ENCODE peak calls at places on chromosomes 4 and X, in five cellular contexts. B is PC-9, M is esophagus muscularis mucosa, D is tibial artery, T is heart left ventricle. U is an unnamed sample.

GRCh38 chrX:70998402-70999027 is 67.6 kb upstream of the SLC7A3 start:
- DNase-seq in B (peak), M (no peak), D (no peak), T (no peak), U (no peak)

GRCh38 chr4:142883433-142883832 is 37.3 kb upstream of the INPP4B start:
- DNase-seq in B (no peak), M (no peak), D (no peak), T (no peak), U (no peak)

GRCh38 chrX:56947695-56948094 is 47.6 kb downstream of the SPIN3 start:
- DNase-seq in B (peak), M (no peak), D (no peak), T (no peak), U (no peak)

GRCh38 chr4:119299221-119300071 is 22.5 kb downstream of the FABP2 start:
- DNase-seq in B (no peak), M (no peak), D (no peak), T (no peak), U (no peak)

GRCh38 chr4:157992038-157992706 is 180.7 kb downstream of the GASK1B start:
- DNase-seq in B (peak), M (no peak), D (no peak), T (no peak), U (no peak)

GRCh38 chr4:103928370-103928769 is 208.6 kb upstream of the TACR3 start:
- DNase-seq in B (no peak), M (no peak), D (no peak), T (no peak), U (no peak)

GRCh38 chrX:108186811-108187210 is 95.2 kb downstream of the ATG4A start:
- DNase-seq in B (peak), M (no peak), D (no peak), T (no peak), U (no peak)

GRCh38 chrX:1465261-1466231 is 12.8 kb upstream of the ASMTL start:
- DNase-seq in B (no peak), M (peak), D (peak), T (no peak), U (no peak)

GRCh38 chrX:136835761-136836160 is 44.8 kb downstream of the RBMX start:
- DNase-seq in B (no peak), M (no peak), D (no peak), T (no peak), U (no peak)

GRCh38 chrX:148501121-148502066 is 977 bp downstream of the AFF2 start:
- DNase-seq in B (no peak), M (no peak), D (no peak), T (no peak), U (no peak)

GRCh38 chr4:6788123-6788522 is 5.6 kb downstream of the KIAA0232 start:
- DNase-seq in B (no peak), M (peak), D (no peak), T (no peak), U (no peak)

GRCh38 chr4:118729287-118730286 is 44.4 kb downstream of the METTL14 start:
- DNase-seq in B (no peak), M (no peak), D (no peak), T (no peak), U (no peak)

GRCh38 chrX:15050395-15050794 is 177.2 kb downstream of the MOSPD2 start:
- DNase-seq in B (no peak), M (no peak), D (no peak), T (no peak), U (no peak)

GRCh38 chr4:175413561-175413960 is 398.5 kb downstream of the GPM6A start:
- DNase-seq in B (no peak), M (no peak), D (no peak), T (no peak), U (no peak)

GRCh38 chr4:13328591-13328990 is 155.5 kb downstream of the RAB28 start:
- DNase-seq in B (no peak), M (no peak), D (no peak), T (no peak), U (no peak)

GRCh38 chrX:115968436-115969252 is 201.9 kb upstream of the AGTR2 start:
- DNase-seq in B (peak), M (no peak), D (no peak), T (peak), U (peak)

GRCh38 chr4:4594531-4594930 is 52.7 kb upstream of the STX18 start:
- DNase-seq in B (no peak), M (no peak), D (no peak), T (no peak), U (no peak)

GRCh38 chrX:70806081-70806480 is 102.4 kb downstream of the TEX11 start:
- DNase-seq in B (no peak), M (no peak), D (no peak), T (no peak), U (no peak)

GRCh38 chrX:119228506-119229290 is 7.4 kb upstream of the PGRMC1 start:
- DNase-seq in B (peak), M (no peak), D (no peak), T (no peak), U (no peak)

GRCh38 chr4:176193898-176194297 is 1.5 kb downstream of the SPATA4 start:
- DNase-seq in B (no peak), M (no peak), D (no peak), T (no peak), U (no peak)

GRCh38 chr4:151692821-151693504 is 67.8 kb downstream of the GATB start:
- DNase-seq in B (no peak), M (no peak), D (no peak), T (no peak), U (no peak)

GRCh38 chrX:8808661-8809060 is 7.5 kb upstream of the FAM9A start:
- DNase-seq in B (no peak), M (no peak), D (no peak), T (no peak), U (no peak)

GRCh38 chrX:94492541-94492940 is 818.5 kb downstream of the FAM133A start:
- DNase-seq in B (no peak), M (no peak), D (no peak), T (no peak), U (no peak)

GRCh38 chr4:113996599-113997177 is 17.2 kb upstream of the ARSJ start:
- DNase-seq in B (no peak), M (no peak), D (no peak), T (no peak), U (no peak)

GRCh38 chrX:97609938-97610337 is 726.2 kb downstream of the RPA4 start:
- DNase-seq in B (no peak), M (no peak), D (no peak), T (no peak), U (no peak)

GRCh38 chrX:108795240-108795639 is 58.9 kb upstream of the IRS4 start:
- DNase-seq in B (no peak), M (no peak), D (no peak), T (no peak), U (no peak)

GRCh38 chr4:89469930-89470375 is 162.4 kb upstream of the GPRIN3 start:
- DNase-seq in B (no peak), M (no peak), D (no peak), T (no peak), U (no peak)

GRCh38 chr4:7070729-7071511 is 3.1 kb upstream of the GRPEL1 start:
- DNase-seq in B (peak), M (peak), D (peak), T (peak), U (peak)

GRCh38 chr4:101197350-101197749 is 150.0 kb downstream of the PPP3CA start:
- DNase-seq in B (no peak), M (no peak), D (no peak), T (no peak), U (no peak)

GRCh38 chr4:138405934-138406567 is 163.9 kb upstream of the SLC7A11 start:
- DNase-seq in B (no peak), M (no peak), D (no peak), T (no peak), U (no peak)

GRCh38 chr4:54660591-54660990 is 2.8 kb downstream of the KIT start:
- DNase-seq in B (no peak), M (no peak), D (no peak), T (no peak), U (no peak)

GRCh38 chr4:42302348-42302747 is 94.9 kb upstream of the SHISA3 start:
- DNase-seq in B (peak), M (no peak), D (no peak), T (no peak), U (no peak)

GRCh38 chrX:48761674-48762471 is at the start of gene GLOD5:
- DNase-seq in B (peak), M (no peak), D (no peak), T (no peak), U (no peak)

GRCh38 chrX:51420610-51421009 is 75.8 kb downstream of the NUDT11 start:
- DNase-seq in B (no peak), M (no peak), D (no peak), T (no peak), U (no peak)

GRCh38 chr4:1285790-1286553 is 3.7 kb upstream of the MAEA start:
- DNase-seq in B (no peak), M (no peak), D (no peak), T (no peak), U (no peak)

DNA sequence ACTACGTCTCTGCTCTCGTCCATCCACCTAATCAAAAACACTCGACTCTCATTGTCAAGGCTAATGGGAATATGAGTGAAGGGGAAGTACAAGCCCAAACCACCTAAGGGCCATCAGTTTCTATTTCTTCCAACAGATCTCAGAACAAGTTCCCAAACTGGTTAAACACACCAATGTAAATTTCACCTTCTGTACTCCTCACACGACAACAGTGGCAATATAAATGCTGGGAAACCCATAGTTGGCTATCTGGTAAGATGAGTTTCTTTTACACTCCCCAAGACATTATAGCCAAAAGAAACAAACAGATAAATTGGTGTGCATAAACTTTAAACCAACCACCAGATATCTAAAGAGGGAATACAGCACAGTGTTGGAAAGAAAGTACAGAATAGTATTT is 21.9 kb downstream of the ACSL1 start:
- DNase-seq in B (no peak), M (no peak), D (no peak), T (no peak), U (no peak)
- H3K27ac ChIP-seq in B (no peak), M (no peak), D (no peak), T (peak), U (no peak)

GRCh38 chrX:134177527-134177926 is 59.5 kb upstream of the CCDC160 start:
- DNase-seq in B (no peak), M (no peak), D (no peak), T (no peak), U (no peak)

GRCh38 chrX:134183665-134184064 is 53.3 kb upstream of the CCDC160 start:
- DNase-seq in B (no peak), M (no peak), D (no peak), T (no peak), U (no peak)

GRCh38 chrX:134184936-134185335 is 52.0 kb upstream of the CCDC160 start:
- DNase-seq in B (no peak), M (no peak), D (no peak), T (no peak), U (no peak)

GRCh38 chrX:134181261-134181660 is 55.7 kb upstream of the CCDC160 start:
- DNase-seq in B (no peak), M (no peak), D (no peak), T (no peak), U (no peak)

DNA sequence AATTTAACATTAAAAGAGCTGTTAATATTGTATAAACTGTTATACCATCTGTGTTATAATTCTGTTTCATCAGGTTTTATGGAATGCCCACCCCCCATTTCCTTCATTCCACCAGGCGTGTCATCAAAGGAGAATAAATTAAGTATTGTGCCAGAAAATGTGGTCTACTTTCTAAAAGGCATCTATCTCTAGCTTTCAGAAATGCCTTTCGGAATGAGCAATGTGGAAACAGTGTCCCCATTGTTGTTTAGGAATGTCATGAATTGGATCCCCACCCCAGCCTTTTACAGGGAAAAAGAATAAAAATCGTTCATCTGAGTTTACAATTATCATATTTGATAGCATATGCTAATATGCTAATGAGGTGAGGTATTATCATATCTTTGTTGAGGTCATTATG is 56.4 kb upstream of the CCDC160 start:
- DNase-seq in B (no peak), M (no peak), D (no peak), T (no peak), U (no peak)
- H3K27ac ChIP-seq in B (no peak), M (no peak), D (no peak), T (no peak), U (no peak)

GRCh38 chr4:122775039-122775438 is 42.5 kb downstream of the BBS12 start:
- DNase-seq in B (no peak), M (no peak), D (no peak), T (no peak), U (no peak)

GRCh38 chr4:122773021-122773420 is 40.5 kb downstream of the BBS12 start:
- DNase-seq in B (no peak), M (no peak), D (no peak), T (no peak), U (no peak)

GRCh38 chr4:122777846-122778501 is 45.5 kb downstream of the BBS12 start:
- DNase-seq in B (no peak), M (no peak), D (no peak), T (no peak), U (no peak)

GRCh38 chr4:122775987-122776836 is 43.7 kb downstream of the BBS12 start:
- DNase-seq in B (no peak), M (no peak), D (no peak), T (no peak), U (no peak)

GRCh38 chr4:122776916-122777315 is 44.4 kb downstream of the BBS12 start:
- DNase-seq in B (no peak), M (no peak), D (no peak), T (no peak), U (no peak)
- H3K27ac ChIP-seq in B (no peak), M (no peak), D (no peak), T (no peak), U (no peak)

GRCh38 chrX:23327104-23327503 is 7.5 kb upstream of the PTCHD1 start:
- DNase-seq in B (no peak), M (no peak), D (no peak), T (no peak), U (no peak)
- H3K27ac ChIP-seq in B (no peak), M (no peak), D (no peak), T (no peak), U (no peak)

GRCh38 chr4:185589067-185589844 is 53.9 kb upstream of the PDLIM3 start:
- DNase-seq in B (no peak), M (no peak), D (no peak), T (no peak), U (no peak)

GRCh38 chr4:185590982-185591381 is 55.7 kb upstream of the PDLIM3 start:
- DNase-seq in B (no peak), M (no peak), D (no peak), T (no peak), U (no peak)

GRCh38 chr4:185591679-185592141 is 56.4 kb upstream of the PDLIM3 start:
- DNase-seq in B (no peak), M (no peak), D (no peak), T (no peak), U (no peak)

GRCh38 chr4:185592845-185593488 is 57.7 kb upstream of the PDLIM3 start:
- DNase-seq in B (no peak), M (no peak), D (no peak), T (no peak), U (no peak)

DNA sequence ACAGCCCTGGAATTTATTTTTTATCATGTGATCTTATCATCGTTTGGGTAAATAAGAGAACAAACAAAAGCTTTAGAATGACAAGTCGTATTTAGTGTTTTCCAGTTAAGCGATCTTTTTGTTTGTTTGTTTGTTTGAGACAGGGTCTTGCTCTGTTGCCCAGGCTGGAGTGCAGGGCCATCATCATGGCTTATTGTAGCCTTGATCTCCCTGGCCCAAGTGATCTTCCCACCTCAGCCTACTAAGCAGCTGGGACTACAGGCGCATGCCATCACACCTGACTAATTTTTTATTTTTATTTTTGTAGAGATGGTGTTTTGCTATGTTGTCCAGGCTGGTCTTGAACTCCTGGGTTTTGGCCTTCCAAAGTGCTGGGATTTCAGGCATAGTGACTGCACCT is 57.1 kb upstream of the PDLIM3 start:
- DNase-seq in B (no peak), M (no peak), D (no peak), T (no peak), U (no peak)
- H3K27ac ChIP-seq in B (no peak), M (peak), D (peak), T (peak), U (no peak)

GRCh38 chr4:186623546-186623945 is 68.2 kb upstream of the MTNR1A start:
- DNase-seq in B (no peak), M (peak), D (no peak), T (no peak), U (no peak)

GRCh38 chr4:186624951-186625350 is 69.6 kb upstream of the MTNR1A start:
- DNase-seq in B (no peak), M (no peak), D (no peak), T (no peak), U (no peak)

GRCh38 chr4:186628058-186628711 is 72.8 kb upstream of the MTNR1A start:
- DNase-seq in B (peak), M (peak), D (no peak), T (no peak), U (no peak)

GRCh38 chr4:186630128-186630527 is 74.8 kb upstream of the MTNR1A start:
- DNase-seq in B (no peak), M (peak), D (no peak), T (no peak), U (no peak)

GRCh38 chr4:186627226-186627865 is 72.0 kb upstream of the MTNR1A start:
- DNase-seq in B (peak), M (peak), D (no peak), T (no peak), U (no peak)
- H3K27ac ChIP-seq in B (no peak), M (no peak), D (no peak), T (no peak), U (no peak)

GRCh38 chr4:168759959-168760527 is 250.0 kb downstream of the CBR4 start:
- DNase-seq in B (no peak), M (no peak), D (peak), T (no peak), U (no peak)
- H3K27ac ChIP-seq in B (no peak), M (no peak), D (peak), T (peak), U (no peak)

GRCh38 chr4:139550724-139551429 is 5.1 kb downstream of the SETD7 start:
- DNase-seq in B (no peak), M (peak), D (no peak), T (peak), U (no peak)

GRCh38 chr4:139553751-139554670 is 2.0 kb downstream of the SETD7 start:
- DNase-seq in B (no peak), M (no peak), D (no peak), T (no peak), U (no peak)

GRCh38 chr4:139552506-139552905 is 3.5 kb downstream of the SETD7 start:
- DNase-seq in B (no peak), M (no peak), D (no peak), T (no peak), U (no peak)

GRCh38 chr4:139554726-139555072 is 1.3 kb downstream of the SETD7 start:
- DNase-seq in B (no peak), M (no peak), D (no peak), T (no peak), U (no peak)

DNA sequence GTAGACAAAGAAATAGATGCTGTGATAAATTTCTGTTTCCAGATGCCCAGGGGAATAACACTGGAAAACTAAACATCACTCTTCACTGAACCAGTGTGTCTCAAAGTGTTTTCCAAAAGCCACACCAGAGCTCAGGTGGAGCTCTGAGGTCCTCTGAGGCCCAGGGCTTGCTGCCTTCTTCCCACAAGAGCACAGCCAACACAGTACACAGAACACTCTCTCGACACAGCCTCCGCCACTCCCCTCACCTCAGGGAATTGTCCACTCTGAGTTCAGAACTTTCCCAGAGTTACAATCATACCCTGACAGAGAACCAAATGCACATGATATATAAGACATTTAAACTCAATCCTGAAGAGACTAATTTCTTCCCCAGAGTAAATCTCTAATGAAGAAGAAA is 3.1 kb downstream of the SETD7 start:
- DNase-seq in B (no peak), M (no peak), D (no peak), T (no peak), U (no peak)
- H3K27ac ChIP-seq in B (no peak), M (peak), D (peak), T (peak), U (peak)

GRCh38 chr4:76783836-76784235 is 114.1 kb downstream of the SOWAHB start:
- DNase-seq in B (no peak), M (no peak), D (no peak), T (no peak), U (no peak)

GRCh38 chr4:76784237-76784636 is 113.7 kb downstream of the SOWAHB start:
- DNase-seq in B (no peak), M (no peak), D (no peak), T (no peak), U (no peak)

GRCh38 chr4:76780781-76781697 is 116.9 kb downstream of the SOWAHB start:
- DNase-seq in B (no peak), M (no peak), D (no peak), T (no peak), U (no peak)

GRCh38 chr4:76781698-76782595 is 116.0 kb downstream of the SOWAHB start:
- DNase-seq in B (peak), M (no peak), D (no peak), T (no peak), U (no peak)

DNA sequence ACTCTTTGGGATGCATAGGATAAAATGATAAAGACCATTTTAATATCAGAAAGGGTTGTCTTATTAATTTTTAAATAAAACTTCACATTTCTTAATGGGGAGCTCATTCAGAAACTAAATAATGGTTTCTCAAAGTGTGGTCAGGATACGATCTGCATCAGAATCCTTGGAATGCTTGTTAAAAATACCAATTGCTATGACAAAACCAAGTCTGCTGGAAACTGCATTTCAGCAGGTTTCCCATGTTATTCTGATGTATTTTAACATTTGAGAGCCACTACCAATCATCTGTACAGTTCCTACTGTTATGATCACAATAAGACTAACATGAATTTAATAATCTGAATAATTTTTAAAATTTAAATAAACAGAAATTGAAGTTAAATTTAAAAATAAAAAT is 115.1 kb downstream of the SOWAHB start:
- DNase-seq in B (no peak), M (no peak), D (no peak), T (no peak), U (no peak)
- H3K27ac ChIP-seq in B (peak), M (no peak), D (no peak), T (no peak), U (no peak)

GRCh38 chr4:156677656-156678055 is 293.9 kb downstream of the PDGFC start:
- DNase-seq in B (no peak), M (no peak), D (no peak), T (no peak), U (no peak)
- H3K27ac ChIP-seq in B (no peak), M (no peak), D (no peak), T (no peak), U (no peak)